ENCODE peak calls at places on chromosomes 16 and 17, in nine cellular contexts. S, A, G, C, J, Q, N, B and X are unnamed samples.

GRCh38 chr16:66503030-66503429 is 46.9 kb downstream of the TK2 start:
- DNase-seq in N (no peak), Q (no peak), B (no peak), G (no peak), S (no peak), J (peak), C (no peak), A (peak), X (no peak)

GRCh38 chr16:28292731-28293588 is 635 bp downstream of the SBK1 start:
- DNase-seq in Q (no peak), J (peak), A (no peak), N (no peak), G (peak), B (no peak), S (peak), C (no peak), X (no peak)

GRCh38 chr17:7839199-7839889 is 5.3 kb downstream of the KDM6B start:
- DNase-seq in N (no peak), G (no peak), B (no peak), S (no peak), C (peak), Q (no peak), A (no peak), J (peak), X (no peak)

GRCh38 chr16:65672960-65673359 is 551.1 kb upstream of the CDH11 start:
- DNase-seq in N (peak), S (no peak), B (peak), A (no peak), G (no peak), C (no peak), J (no peak), Q (peak), X (no peak)

GRCh38 chr17:63099420-63099819 is 133.4 kb downstream of the TANC2 start:
- DNase-seq in B (no peak), Q (no peak), S (no peak), G (no peak), N (no peak), J (no peak), C (no peak), A (no peak), X (no peak)

GRCh38 chr17:68437979-68438877 is 19.1 kb downstream of the WIPI1 start:
- DNase-seq in Q (no peak), A (no peak), C (peak), B (no peak), G (peak), N (peak), S (no peak), J (no peak), X (peak)

GRCh38 chr16:78640886-78641285 is 541.4 kb downstream of the WWOX start:
- DNase-seq in B (no peak), S (no peak), A (no peak), G (no peak), C (no peak), N (no peak), J (no peak), Q (no peak), X (no peak)

GRCh38 chr17:47423406-47424295 is 99.9 kb downstream of the EFCAB13 start:
- DNase-seq in C (peak), J (peak), Q (peak), B (no peak), A (no peak), G (peak), N (no peak), S (peak), X (peak)

GRCh38 chr16:24789881-24790280 is 55.9 kb upstream of the SLC5A11 start:
- DNase-seq in A (no peak), G (no peak), N (no peak), Q (no peak), S (no peak), C (no peak), B (no peak), J (no peak), X (no peak)

GRCh38 chr16:89711601-89712475 is 8.9 kb downstream of the VPS9D1 start:
- DNase-seq in G (no peak), N (peak), B (peak), C (peak), Q (peak), A (no peak), J (peak), S (peak), X (peak)

GRCh38 chr17:56831364-56832095 is 2.2 kb downstream of the C17orf67 start:
- DNase-seq in B (no peak), A (no peak), S (no peak), Q (no peak), G (no peak), J (no peak), N (no peak), C (no peak), X (no peak)

GRCh38 chr16:49556252-49557069 is 182.9 kb downstream of the C16orf78 start:
- DNase-seq in S (peak), Q (no peak), J (peak), C (no peak), A (peak), B (peak), G (no peak), N (peak), X (no peak)

GRCh38 chr16:12613131-12613991 is 190.3 kb downstream of the CPPED1 start:
- DNase-seq in N (peak), C (peak), J (no peak), B (peak), A (no peak), S (no peak), Q (no peak), G (no peak), X (peak)

GRCh38 chr16:2284001-2284770 is 16.3 kb upstream of the RNPS1 start:
- DNase-seq in Q (no peak), S (no peak), A (no peak), C (no peak), J (no peak), B (no peak), N (no peak), G (no peak), X (no peak)

GRCh38 chr17:37698132-37698615 is 46.7 kb downstream of the HNF1B start:
- DNase-seq in S (no peak), B (peak), Q (peak), A (no peak), J (no peak), C (peak), G (no peak), N (no peak), X (peak)

GRCh38 chr16:72924918-72925630 is 122.9 kb downstream of the ZFHX3 start:
- DNase-seq in J (no peak), A (no peak), C (no peak), Q (no peak), G (peak), S (no peak), N (no peak), B (no peak), X (no peak)